ENCODE peak calls at places on chromosomes 11 and 22, in six cellular contexts. H, D, O, X, E and F are unnamed samples.

GRCh38 chr22:45628508-45628907 is 43.1 kb upstream of the ATXN10 start:
- DNase-seq in H (peak; percentile 32), D (no peak), O (no peak), X (no peak), E (no peak), F (no peak)

GRCh38 chr11:124075841-124076571 is 34.9 kb upstream of the OR10G7 start:
- DNase-seq in H (no peak), D (no peak), O (no peak), X (no peak), E (peak; percentile 78), F (peak; percentile 13)

GRCh38 chr11:108926522-108927380 is 261.9 kb downstream of the DDX10 start:
- DNase-seq in H (no peak), D (peak; percentile 45), O (no peak), X (no peak), E (no peak), F (no peak)

GRCh38 chr11:117836077-117836960 is 11.8 kb upstream of the FXYD2 start:
- DNase-seq in H (no peak), D (no peak), O (no peak), X (no peak), E (peak; percentile 38), F (no peak)

GRCh38 chr22:33687464-33687863 is 232.8 kb downstream of the LARGE1 start:
- DNase-seq in H (no peak), D (no peak), O (no peak), X (no peak), E (no peak), F (no peak)

GRCh38 chr22:37205046-37205445 is 7.2 kb downstream of the SSTR3 start:
- DNase-seq in H (no peak), D (no peak), O (no peak), X (no peak), E (peak; percentile 48), F (no peak)

GRCh38 chr11:122852071-122852831 is 14.0 kb downstream of the CRTAM start:
- DNase-seq in H (no peak), D (peak; percentile 28), O (peak; percentile 53), X (no peak), E (no peak), F (no peak)

GRCh38 chr11:125517116-125517804 is 21.2 kb upstream of the FEZ1 start:
- DNase-seq in H (peak; percentile 25), D (peak; percentile 91), O (peak; percentile 86), X (no peak), E (no peak), F (no peak)

GRCh38 chr11:122163420-122163819 is 47.4 kb upstream of the BLID start:
- DNase-seq in H (no peak), D (no peak), O (peak; percentile 59), X (no peak), E (no peak), F (no peak)

GRCh38 chr11:70725786-70726185 is 327.5 kb downstream of the CTTN start:
- DNase-seq in H (no peak), D (no peak), O (no peak), X (no peak), E (no peak), F (no peak)
- H3K27ac ChIP-seq in H (no peak overlapping the region), D (no peak overlapping the region), O (no peak overlapping the region), X (no peak overlapping the region), E (no peak overlapping the region), F (no peak overlapping the region)

GRCh38 chr11:88315981-88316441 is 21.5 kb downstream of the CTSC start:
- DNase-seq in H (no peak), D (no peak), O (no peak), X (no peak), E (no peak), F (no peak)

GRCh38 chr11:88315015-88315414 is 22.5 kb downstream of the CTSC start:
- DNase-seq in H (no peak), D (no peak), O (no peak), X (no peak), E (no peak), F (no peak)

GRCh38 chr11:88310246-88310645 is 27.3 kb downstream of the CTSC start:
- DNase-seq in H (no peak), D (no peak), O (peak; percentile 43), X (no peak), E (no peak), F (no peak)

GRCh38 chr11:88313441-88313840 is 24.1 kb downstream of the CTSC start:
- DNase-seq in H (no peak), D (no peak), O (peak; percentile 27), X (no peak), E (no peak), F (no peak)

GRCh38 chr11:88312665-88313064 is 24.9 kb downstream of the CTSC start:
- DNase-seq in H (no peak), D (no peak), O (no peak), X (no peak), E (no peak), F (no peak)
- H3K4me1 ChIP-seq in H (peaks cover 5% of the 10 kb centered on the region), D (peaks cover 2% of the 10 kb centered on the region), O (peaks cover 15% of the 10 kb centered on the region), X (peaks cover 4% of the 10 kb centered on the region), E (peaks cover 14% of the 10 kb centered on the region), F (no peaks in the 10 kb centered on the region)

GRCh38 chr11:110092577-110093406 is at the start of gene ZC3H12C:
- DNase-seq in H (peak; percentile 91), D (peak; percentile 93), O (peak; percentile 90), X (peak; percentile 71), E (peak; percentile 93), F (peak; percentile 85)
- H3K4me3 ChIP-seq in H (peak within 1 kb of the TSS; percentile 97), D (peak within 1 kb of the TSS; percentile 87), O (peak within 1 kb of the TSS; percentile 76), X (peak within 1 kb of the TSS; percentile 83), E (peak within 1 kb of the TSS; percentile 71), F (peak within 1 kb of the TSS; percentile 77)

DNA sequence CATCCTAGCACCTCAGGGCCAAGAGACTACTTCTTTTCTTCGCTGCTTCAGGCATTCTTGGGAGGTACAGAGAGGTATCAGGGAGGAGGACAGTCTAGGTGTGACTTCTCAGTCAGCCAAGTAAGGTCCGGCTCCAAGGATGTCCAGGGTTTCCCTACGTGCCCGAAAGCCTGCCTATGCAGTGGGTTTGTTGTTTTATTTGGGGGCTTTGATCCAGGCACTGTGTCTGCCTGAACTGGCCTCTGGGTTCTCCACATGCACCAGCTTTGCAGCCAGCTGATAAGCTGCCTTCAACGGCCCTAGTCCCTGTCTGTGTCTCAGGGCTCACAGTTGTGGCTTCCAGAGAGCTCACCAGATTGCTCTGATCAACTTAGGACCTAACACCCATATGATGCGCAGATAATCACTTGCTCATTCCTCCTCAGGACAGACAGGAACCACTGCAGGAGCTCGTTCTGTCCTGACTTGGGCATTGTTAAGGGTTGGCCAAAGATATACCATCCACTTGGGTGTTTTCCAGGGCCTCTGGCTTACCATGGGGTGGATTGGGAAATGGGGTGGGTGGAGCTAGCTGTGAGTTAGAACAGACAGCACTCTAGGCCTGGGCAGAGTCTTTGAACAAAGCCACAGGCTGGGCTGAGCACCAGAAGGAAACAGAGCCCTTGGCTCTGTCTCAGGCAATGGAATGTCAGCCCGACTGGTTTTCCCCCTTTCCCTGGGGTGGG is 45.5 kb upstream of the CRYBB3 start:
- DNase-seq in H (peak; percentile 24), D (peak; percentile 31), O (no peak), X (peak; percentile 54), E (no peak), F (peak; percentile 41)
- H3K27ac ChIP-seq in H (peak overlapping the region; percentile 71), D (no peak overlapping the region), O (no peak overlapping the region), X (peak overlapping the region; percentile 12), E (no peak overlapping the region), F (peak overlapping the region; percentile 40)

DNA sequence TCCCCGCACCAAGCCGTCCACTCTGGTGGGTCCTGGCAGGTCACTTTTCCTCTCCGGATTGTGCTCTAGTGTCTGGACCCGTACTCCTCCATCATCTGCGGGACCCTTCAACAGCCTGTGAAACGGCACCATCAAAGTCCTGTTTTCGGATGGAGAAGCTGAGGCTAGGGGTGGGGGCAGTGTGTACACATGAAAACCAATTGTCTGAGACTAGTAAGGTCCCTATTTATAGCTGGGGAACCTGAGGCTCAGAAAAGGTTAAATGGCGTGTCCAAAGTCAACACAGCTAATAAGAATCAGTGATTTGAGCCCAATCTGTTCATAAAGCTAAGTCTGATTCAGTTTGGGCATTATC is 666 bp upstream of the LRRC32 start:
- DNase-seq in H (no peak), D (no peak), O (no peak), X (no peak), E (no peak), F (no peak)
- H3K4me1 ChIP-seq in H (peaks cover 6% of the 10 kb centered on the region), D (peaks cover 4% of the 10 kb centered on the region), O (peaks cover 11% of the 10 kb centered on the region), X (peaks cover 16% of the 10 kb centered on the region), E (peaks cover under 1% of the 10 kb centered on the region), F (peaks cover 72% of the 10 kb centered on the region)

GRCh38 chr22:23859201-23859600 is 1.5 kb downstream of the SLC2A11 start:
- DNase-seq in H (no peak), D (no peak), O (no peak), X (no peak), E (peak; percentile 62), F (no peak)
- H3K4me3 ChIP-seq in H (no peak overlapping the region), D (no peak overlapping the region), O (no peak overlapping the region), X (no peak overlapping the region), E (no peak overlapping the region), F (no peak overlapping the region)

DNA sequence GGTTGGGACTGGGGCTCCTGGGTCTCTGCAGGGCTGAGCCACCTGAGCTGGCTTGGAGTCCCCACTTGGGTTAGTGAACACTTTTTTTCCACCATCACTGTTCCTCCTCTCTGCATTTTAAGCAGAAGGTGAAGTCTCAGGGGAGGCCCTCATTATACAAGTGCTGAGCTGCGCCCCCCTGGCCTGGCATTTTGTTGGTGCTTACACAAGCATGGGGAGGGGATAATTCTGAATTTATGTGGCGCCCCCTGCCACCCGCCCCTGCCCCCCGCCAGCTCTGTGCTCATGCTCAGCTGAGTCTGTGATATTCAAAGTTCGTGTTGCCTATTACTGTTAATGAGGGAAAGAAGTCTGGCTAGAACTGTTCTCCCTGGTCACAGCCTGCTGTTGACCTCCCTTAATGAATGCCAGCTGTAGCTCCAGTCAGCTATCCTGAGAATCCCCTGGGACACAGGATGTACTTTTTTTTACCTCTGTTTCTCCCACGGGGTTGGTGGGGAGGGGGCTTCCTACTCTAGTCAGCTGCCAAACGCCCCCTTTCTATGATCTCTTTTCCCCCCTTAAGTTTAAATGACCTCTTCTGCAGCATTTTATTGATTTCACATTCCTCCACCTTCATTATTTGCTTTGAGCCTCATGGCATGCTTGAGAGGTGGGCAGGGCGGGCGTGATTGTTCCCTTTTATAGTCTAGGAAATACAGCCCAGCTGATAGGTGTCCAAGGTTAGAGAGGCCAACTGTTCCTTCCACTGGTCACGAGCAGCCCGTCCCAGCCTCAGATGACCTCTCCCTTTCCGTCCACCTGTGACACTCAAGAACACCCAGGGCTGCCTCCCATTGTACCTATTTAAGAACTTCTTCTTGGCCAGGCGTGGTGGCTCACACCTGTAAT is 12.2 kb downstream of the USP2 start:
- DNase-seq in H (no peak), D (no peak), O (no peak), X (no peak), E (peak; percentile 22), F (no peak)
- H3K27ac ChIP-seq in H (peak overlapping the region; percentile 88), D (no peak overlapping the region), O (no peak overlapping the region), X (peak overlapping the region; percentile 26), E (peak overlapping the region; percentile 91), F (peak overlapping the region; percentile 95)

DNA sequence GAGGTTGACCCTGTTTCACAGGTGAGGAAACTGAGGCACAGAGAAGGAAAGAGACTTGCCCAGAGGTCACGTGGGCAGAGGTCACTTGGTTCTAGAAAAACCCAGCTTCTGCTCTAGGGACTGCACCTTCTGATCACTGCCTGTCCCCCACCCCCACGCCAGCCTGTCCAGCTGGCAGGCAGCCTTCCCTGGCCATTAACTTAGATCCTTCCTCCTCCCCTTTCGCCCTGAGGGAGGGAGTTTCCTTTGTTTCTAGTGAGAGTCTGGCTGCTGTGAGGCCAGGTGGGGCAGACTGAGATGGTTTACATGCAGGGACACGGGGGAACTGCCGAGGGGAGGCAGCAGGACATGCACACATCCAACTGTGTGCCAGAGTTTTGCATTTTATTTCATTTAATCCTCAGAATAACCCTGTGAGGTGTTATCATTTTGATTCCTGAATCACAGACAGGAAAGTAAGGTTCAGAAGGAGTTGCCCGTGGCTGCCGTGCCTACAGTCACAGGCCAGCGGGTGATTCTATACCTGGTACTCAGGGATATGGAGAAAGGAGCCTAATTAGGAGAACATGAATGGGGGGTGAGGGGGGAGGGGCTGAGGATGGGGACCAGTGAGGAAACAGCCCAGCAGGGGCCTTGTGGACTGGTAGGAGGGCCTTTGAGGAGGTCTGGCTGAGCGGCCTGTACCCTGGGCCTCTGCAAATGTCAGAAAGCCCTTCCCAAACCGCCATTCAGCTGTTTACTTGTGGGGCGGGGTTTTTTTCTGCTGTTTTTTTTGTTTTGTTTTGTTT is 3.4 kb downstream of the FAM83F start:
- DNase-seq in H (no peak), D (no peak), O (peak; percentile 36), X (no peak), E (peak; percentile 88), F (peak; percentile 17)
- H3K4me1 ChIP-seq in H (peaks cover 31% of the 10 kb centered on the region), D (no peaks in the 10 kb centered on the region), O (peaks cover 4% of the 10 kb centered on the region), X (peaks cover 37% of the 10 kb centered on the region), E (peaks cover 12% of the 10 kb centered on the region), F (peaks cover 4% of the 10 kb centered on the region)